ENCODE peak calls at places on chromosomes 1 and 21, in seven cellular contexts. F is stomach, X is IMR-90, H is sigmoid colon, O is prostate gland, Q is esophagus muscularis mucosa, N is vagina. G is an unnamed sample.

GRCh38 chr21:23725576-23725975 is 1881.7 kb downstream of the MRPL39 start:
- DNase-seq in F (no peak), X (no peak), H (no peak), O (no peak), Q (no peak), N (no peak), G (peak; percentile 16)

GRCh38 chr21:35384375-35384774 is 335.3 kb upstream of the RUNX1 start:
- DNase-seq in F (no peak), X (no peak), H (no peak), O (no peak), Q (no peak), N (no peak), G (no peak)

GRCh38 chr1:31627930-31628421 is 10.5 kb downstream of the HCRTR1 start:
- DNase-seq in F (peak; percentile 62), X (no peak), H (no peak), O (peak; percentile 40), Q (no peak), N (no peak), G (no peak)

GRCh38 chr1:39359028-39359570 is 132.3 kb upstream of the BMP8A start:
- DNase-seq in F (peak; percentile 28), X (no peak), H (peak; percentile 72), O (peak; percentile 54), Q (no peak), N (no peak), G (no peak)

GRCh38 chr1:89363638-89364536 is at the start of gene GBP6:
- DNase-seq in F (no peak), X (no peak), H (no peak), O (no peak), Q (no peak), N (no peak), G (no peak)

GRCh38 chr21:21715286-21715969 is 717.2 kb downstream of the NCAM2 start:
- DNase-seq in F (no peak), X (peak; percentile 93), H (no peak), O (no peak), Q (no peak), N (no peak), G (no peak)

GRCh38 chr1:6860401-6860800 is 75.1 kb downstream of the CAMTA1 start:
- DNase-seq in F (no peak), X (peak; percentile 70), H (no peak), O (no peak), Q (no peak), N (no peak), G (no peak)

GRCh38 chr1:185652348-185652747 is 81.8 kb upstream of the HMCN1 start:
- DNase-seq in F (no peak), X (no peak), H (no peak), O (no peak), Q (no peak), N (no peak), G (peak; percentile 34)

GRCh38 chr21:45839274-45839673 is 142.3 kb upstream of the COL6A1 start:
- DNase-seq in F (no peak), X (peak; percentile 12), H (no peak), O (no peak), Q (no peak), N (no peak), G (no peak)

GRCh38 chr1:168709896-168710305 is 19.1 kb downstream of the DPT start:
- DNase-seq in F (no peak), X (no peak), H (no peak), O (no peak), Q (no peak), N (no peak), G (peak; percentile 12)

GRCh38 chr1:168708698-168709406 is 20.2 kb downstream of the DPT start:
- DNase-seq in F (no peak), X (no peak), H (no peak), O (no peak), Q (no peak), N (no peak), G (no peak)

GRCh38 chr1:168706376-168706995 is 22.5 kb downstream of the DPT start:
- DNase-seq in F (no peak), X (no peak), H (no peak), O (no peak), Q (no peak), N (no peak), G (no peak)

GRCh38 chr1:168714012-168714411 is 15.0 kb downstream of the DPT start:
- DNase-seq in F (no peak), X (no peak), H (no peak), O (peak; percentile 27), Q (no peak), N (no peak), G (no peak)

GRCh38 chr1:168709407-168709891 is 19.6 kb downstream of the DPT start:
- DNase-seq in F (no peak), X (peak; percentile 4), H (no peak), O (no peak), Q (no peak), N (no peak), G (no peak)
- H3K4me3 ChIP-seq in F (no peak overlapping the region), X (no peak overlapping the region), H (no peak overlapping the region), O (no peak overlapping the region), Q (no peak overlapping the region), N (no peak overlapping the region), G (no peak overlapping the region)

DNA sequence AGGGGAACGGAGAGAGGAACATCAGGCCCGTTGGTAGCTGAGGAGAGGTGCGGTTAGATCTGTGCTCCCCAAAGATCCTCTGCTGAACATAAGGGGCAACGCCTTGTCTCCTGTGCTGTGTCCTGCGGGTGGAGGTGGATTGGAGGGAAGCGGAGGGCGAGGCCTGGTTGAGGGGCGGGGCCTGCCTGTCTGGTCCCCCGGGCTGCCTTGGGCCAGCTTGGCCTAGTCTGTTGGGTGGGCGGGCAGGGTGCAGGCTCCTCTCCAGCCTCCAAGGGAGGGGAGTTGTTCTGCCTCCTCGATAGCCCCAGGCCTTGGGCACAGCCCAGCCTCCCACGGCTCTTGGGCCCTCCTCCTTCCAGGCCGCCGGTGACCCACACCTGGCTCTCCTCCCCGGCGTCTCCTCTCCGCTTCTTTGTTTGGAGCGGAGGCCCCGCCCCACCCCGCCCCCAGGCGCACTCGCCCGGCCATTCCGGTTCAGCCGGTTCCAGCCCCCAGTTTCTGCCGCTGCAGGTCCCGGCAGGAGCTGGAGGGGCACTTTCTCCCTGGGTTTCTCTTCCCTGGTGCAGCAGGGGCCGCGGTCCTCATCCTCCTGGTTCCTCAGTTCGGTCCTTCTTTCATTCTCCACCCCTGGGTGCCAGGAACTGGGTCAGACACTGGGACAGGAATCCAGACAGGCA is 19.4 kb downstream of the PTPRF start:
- DNase-seq in F (peak; percentile 95), X (no peak), H (peak; percentile 74), O (peak; percentile 96), Q (no peak), N (no peak), G (no peak)
- TF ChIP-seq POLR2A in F (no peak), X (no peak), H (peak; percentile 12), O (peak; percentile 21), Q (no peak), N (no peak), G (no peak)

GRCh38 chr1:204402391-204402790 is 9.2 kb downstream of the PPP1R15B start:
- DNase-seq in F (no peak), X (no peak), H (no peak), O (no peak), Q (no peak), N (no peak), G (no peak)

GRCh38 chr1:204407314-204407971 is 4.2 kb downstream of the PPP1R15B start:
- DNase-seq in F (no peak), X (no peak), H (no peak), O (no peak), Q (peak; percentile 17), N (no peak), G (no peak)

GRCh38 chr1:204406621-204407020 is 5.0 kb downstream of the PPP1R15B start:
- DNase-seq in F (no peak), X (no peak), H (no peak), O (no peak), Q (peak; percentile 26), N (no peak), G (no peak)

GRCh38 chr1:204405988-204406387 is 5.6 kb downstream of the PPP1R15B start:
- DNase-seq in F (no peak), X (no peak), H (no peak), O (peak; percentile 61), Q (peak; percentile 3), N (no peak), G (no peak)

GRCh38 chr1:204404629-204405028 is 7.0 kb downstream of the PPP1R15B start:
- DNase-seq in F (no peak), X (no peak), H (no peak), O (no peak), Q (no peak), N (no peak), G (no peak)
- H3K4me3 ChIP-seq in F (no peak overlapping the region), X (no peak overlapping the region), H (no peak overlapping the region), O (no peak overlapping the region), Q (no peak overlapping the region), N (no peak overlapping the region), G (peak overlapping the region; percentile 99)

DNA sequence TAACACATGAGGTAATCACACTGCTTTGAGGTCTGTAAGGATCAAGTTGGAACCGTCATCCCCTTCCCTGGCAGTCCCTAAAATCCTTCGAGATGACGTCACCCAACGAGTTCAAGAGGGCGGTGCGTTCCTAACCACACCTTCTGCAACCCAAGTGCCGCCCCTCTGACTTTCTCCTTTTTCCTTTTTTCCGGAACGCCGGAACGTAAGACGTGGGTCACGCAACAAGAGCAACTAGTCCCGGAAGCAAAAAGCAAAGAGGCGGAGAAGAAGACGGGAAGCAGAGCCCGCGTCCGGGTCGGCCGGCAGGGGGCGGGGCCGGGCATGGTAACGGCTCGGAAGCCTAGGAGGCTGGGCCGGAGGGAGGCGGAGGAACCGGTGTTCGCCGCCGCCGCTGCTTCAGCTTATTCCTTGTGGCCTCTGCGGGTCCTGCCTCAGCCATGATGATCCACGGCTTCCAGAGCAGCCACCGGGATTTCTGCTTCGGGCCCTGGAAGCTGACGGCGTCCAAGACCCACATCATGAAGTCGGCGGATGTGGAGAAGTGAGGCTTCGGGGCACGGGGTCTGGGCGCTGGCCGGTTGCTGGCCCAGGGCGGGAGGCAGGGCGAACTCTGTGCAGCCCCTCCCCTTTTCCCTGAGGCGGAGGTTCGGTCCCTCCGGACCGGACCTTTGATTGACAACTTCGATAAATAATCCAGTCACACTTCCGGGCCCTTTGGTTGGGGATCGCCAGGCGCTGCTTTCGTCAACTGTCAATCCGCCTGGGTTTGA is at the start of gene TIPRL:
- DNase-seq in F (peak; percentile 96), X (peak; percentile 100), H (peak; percentile 98), O (peak; percentile 93), Q (peak; percentile 99), N (peak; percentile 97), G (peak; percentile 96)
- TF ChIP-seq POLR2A in F (no peak), X (peak; percentile 68), H (peak; percentile 75), O (peak; percentile 74), Q (peak; percentile 70), N (no peak), G (peak; percentile 57)

GRCh38 chr1:53584446-53585102 is 125.4 kb downstream of the DMRTB1 start:
- DNase-seq in F (no peak), X (no peak), H (peak; percentile 15), O (no peak), Q (no peak), N (no peak), G (no peak)

GRCh38 chr1:53585116-53585515 is 125.9 kb downstream of the DMRTB1 start:
- DNase-seq in F (peak; percentile 26), X (peak; percentile 83), H (peak; percentile 55), O (no peak), Q (no peak), N (no peak), G (peak; percentile 10)

GRCh38 chr1:53586765-53587164 is 127.6 kb downstream of the DMRTB1 start:
- DNase-seq in F (peak; percentile 13), X (no peak), H (peak; percentile 34), O (no peak), Q (no peak), N (no peak), G (no peak)

GRCh38 chr1:53583903-53584210 is 124.7 kb downstream of the DMRTB1 start:
- DNase-seq in F (no peak), X (no peak), H (peak; percentile 43), O (no peak), Q (no peak), N (no peak), G (no peak)

GRCh38 chr1:53585565-53585964 is 126.4 kb downstream of the DMRTB1 start:
- DNase-seq in F (peak; percentile 2), X (no peak), H (peak; percentile 43), O (no peak), Q (no peak), N (peak; percentile 37), G (no peak)
- H3K4me3 ChIP-seq in F (no peak overlapping the region), X (no peak overlapping the region), H (no peak overlapping the region), O (no peak overlapping the region), Q (no peak overlapping the region), N (no peak overlapping the region), G (no peak overlapping the region)